ENCODE peak calls at places on chromosomes 1 and 21, in nine cellular contexts. B, U, D, O, K, S, P, A and N are unnamed samples.

GRCh38 chr1:108125312-108126138 is 74.6 kb downstream of the SLC25A24 start:
- DNase-seq in B (peak; percentile 76), K (peak; percentile 76), D (peak; percentile 65), U (no peak), A (peak; percentile 92), O (peak; percentile 64), S (peak; percentile 69), P (peak; percentile 39), N (peak; percentile 74)

GRCh38 chr1:203526572-203526971 is 32.6 kb downstream of the OPTC start:
- DNase-seq in D (no peak), S (no peak), A (no peak), K (no peak), U (no peak), O (no peak), P (no peak), B (no peak), N (no peak)

GRCh38 chr21:26743524-26743923 is 101.7 kb downstream of the ADAMTS1 start:
- DNase-seq in A (no peak), O (no peak), K (no peak), U (no peak), P (no peak), B (no peak), D (no peak), S (no peak), N (no peak)

GRCh38 chr1:116569776-116570357 is 959 bp downstream of the CD58 start:
- DNase-seq in K (peak; percentile 46), A (no peak), U (peak; percentile 79), S (peak; percentile 71), B (peak; percentile 57), P (no peak), D (peak; percentile 18), O (no peak), N (no peak)

GRCh38 chr1:24704411-24705259 is 40.6 kb upstream of the CLIC4 start:
- DNase-seq in U (no peak), S (no peak), D (peak; percentile 3), P (no peak), B (no peak), A (no peak), O (peak; percentile 28), K (no peak), N (no peak)

GRCh38 chr1:65998763-65999583 is 206.3 kb downstream of the PDE4B start:
- DNase-seq in K (no peak), A (no peak), P (no peak), B (no peak), D (no peak), O (no peak), S (no peak), U (no peak), N (no peak)

GRCh38 chr1:184929711-184930202 is 44.6 kb downstream of the NIBAN1 start:
- DNase-seq in D (peak; percentile 14), A (no peak), B (peak; percentile 66), K (no peak), O (no peak), U (no peak), P (no peak), S (no peak), N (no peak)

GRCh38 chr1:26010800-26011199 is 10.8 kb upstream of the EXTL1 start:
- DNase-seq in P (no peak), K (no peak), U (no peak), B (no peak), D (no peak), S (no peak), A (peak; percentile 76), O (no peak), N (no peak)

GRCh38 chr1:99685516-99686180 is 39.7 kb downstream of the PALMD start:
- DNase-seq in K (peak; percentile 25), O (peak; percentile 89), D (peak; percentile 42), U (peak; percentile 73), P (peak; percentile 80), S (peak; percentile 62), A (peak; percentile 46), B (peak; percentile 89), N (peak; percentile 69)

GRCh38 chr1:195721210-195721971 is 886.8 kb downstream of the KCNT2 start:
- DNase-seq in D (no peak), U (no peak), B (no peak), P (no peak), A (no peak), K (no peak), O (no peak), S (no peak), N (no peak)

GRCh38 chr1:117003253-117003875 is 1.8 kb downstream of the CD101 start:
- DNase-seq in P (no peak), U (no peak), D (no peak), B (no peak), O (no peak), K (no peak), S (no peak), A (no peak), N (no peak)

GRCh38 chr1:113178522-113178921 is 105.5 kb downstream of the LRIG2 start:
- DNase-seq in D (no peak), U (no peak), A (no peak), P (no peak), O (peak; percentile 11), B (no peak), S (no peak), K (no peak), N (no peak)

GRCh38 chr1:204524986-204525385 is 8.8 kb downstream of the MDM4 start:
- DNase-seq in K (no peak), O (no peak), S (no peak), B (no peak), D (no peak), P (no peak), U (no peak), A (no peak), N (no peak)

GRCh38 chr1:113669988-113670387 is 89.3 kb downstream of the PHTF1 start:
- DNase-seq in B (no peak), O (no peak), P (no peak), U (no peak), D (no peak), K (no peak), S (no peak), A (no peak), N (no peak)

GRCh38 chr1:186440584-186440983 is 20.3 kb downstream of the PDC start:
- DNase-seq in K (no peak), U (no peak), O (peak; percentile 2), B (no peak), S (no peak), A (no peak), P (peak; percentile 25), D (peak; percentile 43), N (no peak)

GRCh38 chr1:96362623-96363022 is 359.0 kb upstream of the PTBP2 start:
- DNase-seq in U (no peak), P (peak; percentile 94), A (no peak), K (no peak), O (peak; percentile 99), S (no peak), B (no peak), D (no peak), N (peak; percentile 68)

GRCh38 chr1:43934279-43934985 is 831 bp downstream of the ARTN start:
- DNase-seq in S (peak; percentile 83), A (peak; percentile 59), B (peak; percentile 31), O (peak; percentile 48), P (no peak), K (peak; percentile 79), U (peak; percentile 82), D (peak; percentile 73), N (peak; percentile 85)

GRCh38 chr21:40809673-40810072 is 37.3 kb downstream of the DSCAM start:
- DNase-seq in K (no peak), B (no peak), O (no peak), U (no peak), P (no peak), S (no peak), A (no peak), D (no peak), N (no peak)

GRCh38 chr1:31228986-31229385 is 10.7 kb downstream of the NKAIN1 start:
- DNase-seq in P (no peak), K (no peak), A (no peak), B (no peak), D (no peak), S (no peak), U (no peak), O (no peak), N (no peak)

GRCh38 chr1:203322480-203323179 is 17.3 kb downstream of the BTG2 start:
- DNase-seq in B (no peak), O (no peak), S (no peak), U (no peak), A (no peak), P (no peak), D (no peak), K (no peak), N (no peak)

GRCh38 chr1:7369866-7370265 is 401.2 kb upstream of the VAMP3 start:
- DNase-seq in D (no peak), B (no peak), O (no peak), P (no peak), U (peak; percentile 27), S (no peak), A (no peak), K (no peak), N (no peak)

GRCh38 chr1:206693029-206693428 is 8.3 kb downstream of the MAPKAPK2 start:
- DNase-seq in K (no peak), P (peak; percentile 54), A (peak; percentile 82), U (peak; percentile 90), S (no peak), O (peak; percentile 75), D (no peak), B (no peak), N (peak; percentile 79)

GRCh38 chr1:228340686-228341449 is 65.8 kb downstream of the TRIM11 start:
- DNase-seq in K (no peak), D (no peak), O (no peak), A (no peak), U (peak; percentile 72), S (no peak), P (no peak), B (no peak), N (no peak)

GRCh38 chr1:211529453-211529852 is 37.5 kb upstream of the RD3 start:
- DNase-seq in B (no peak), D (no peak), P (no peak), U (no peak), S (no peak), A (no peak), K (no peak), O (no peak), N (no peak)

GRCh38 chr1:34358636-34359035 is 181.9 kb downstream of the C1orf94 start:
- DNase-seq in O (no peak), D (no peak), S (no peak), P (no peak), A (no peak), U (no peak), B (no peak), K (no peak), N (no peak)

GRCh38 chr1:192907545-192908243 is 98.9 kb downstream of the RGS2 start:
- DNase-seq in U (no peak), B (no peak), S (no peak), A (no peak), K (no peak), O (peak; percentile 53), D (no peak), P (no peak), N (peak; percentile 5)

GRCh38 chr1:110436635-110437034 is 14.3 kb upstream of the PROK1 start:
- DNase-seq in A (no peak), D (no peak), K (no peak), O (no peak), S (no peak), U (peak; percentile 32), P (no peak), B (no peak), N (no peak)

GRCh38 chr1:1033009-1033587 is 13.2 kb downstream of the AGRN start:
- DNase-seq in K (peak; percentile 92), P (peak; percentile 47), U (peak; percentile 95), A (peak; percentile 29), D (peak; percentile 68), O (peak; percentile 39), S (peak; percentile 95), B (peak; percentile 78), N (peak; percentile 89)

GRCh38 chr1:15214507-15214906 is 32.5 kb upstream of the FHAD1 start:
- DNase-seq in B (no peak), A (peak; percentile 85), S (no peak), O (no peak), K (no peak), P (no peak), U (peak; percentile 90), D (no peak), N (peak; percentile 72)

GRCh38 chr21:37878946-37879660 is 37.2 kb downstream of the KCNJ6 start:
- DNase-seq in P (peak; percentile 49), U (no peak), B (peak; percentile 5), K (no peak), S (no peak), O (peak; percentile 93), D (no peak), A (peak; percentile 41), N (peak; percentile 34)